ENCODE peak calls at places on chromosome 14, in eight cellular contexts. T is neural progenitor cell, L is fibroblast of lung, X is osteoblast, H is ovary, V is esophagus squamous epithelium, U is left lung, B is astrocyte. I is an unnamed sample.

GRCh38 chr14:30996892-30997659 is 28.4 kb upstream of the AP4S1 start:
- DNase-seq in T (peak; percentile 42), L (no peak), X (no peak), H (no peak), V (no peak), U (no peak), B (no peak), I (no peak)

GRCh38 chr14:68685419-68686211 is 107.3 kb downstream of the ZFP36L1 start:
- DNase-seq in T (no peak), L (peak; percentile 94), X (peak; percentile 77), H (no peak), V (peak; percentile 17), U (no peak), B (peak; percentile 92), I (peak; percentile 63)

GRCh38 chr14:29156096-29156495 is 389.5 kb downstream of the FOXG1 start:
- DNase-seq in T (no peak), L (no peak), X (no peak), H (no peak), V (no peak), U (no peak), B (no peak), I (no peak)

GRCh38 chr14:95496111-95496681 is 20.3 kb downstream of the SYNE3 start:
- DNase-seq in T (no peak), L (peak; percentile 45), X (peak; percentile 80), H (no peak), V (no peak), U (no peak), B (peak; percentile 31), I (peak; percentile 40)

GRCh38 chr14:23013056-23014054 is 3.4 kb upstream of the C14orf93 start:
- DNase-seq in T (no peak), L (no peak), X (no peak), H (no peak), V (no peak), U (no peak), B (no peak), I (no peak)

GRCh38 chr14:74985806-74986205 is 16.9 kb upstream of the EIF2B2 start:
- DNase-seq in T (no peak), L (no peak), X (no peak), H (no peak), V (no peak), U (no peak), B (no peak), I (no peak)

GRCh38 chr14:32010561-32011188 is 66.4 kb upstream of the ARHGAP5 start:
- DNase-seq in T (no peak), L (peak; percentile 74), X (no peak), H (no peak), V (no peak), U (no peak), B (peak; percentile 71), I (peak; percentile 82)

GRCh38 chr14:100165376-100165775 is 5.9 kb upstream of the DEGS2 start:
- DNase-seq in T (no peak), L (no peak), X (no peak), H (no peak), V (no peak), U (no peak), B (no peak), I (no peak)

GRCh38 chr14:23925523-23926075 is 28.0 kb upstream of the DHRS4 start:
- DNase-seq in T (no peak), L (no peak), X (no peak), H (no peak), V (no peak), U (no peak), B (no peak), I (no peak)

GRCh38 chr14:79420725-79421124 is 790.6 kb downstream of the DIO2 start:
- DNase-seq in T (no peak), L (no peak), X (no peak), H (no peak), V (no peak), U (no peak), B (no peak), I (no peak)

GRCh38 chr14:71764701-71765347 is 167.4 kb upstream of the RGS6 start:
- DNase-seq in T (peak; percentile 16), L (no peak), X (peak; percentile 72), H (no peak), V (no peak), U (no peak), B (no peak), I (no peak)

GRCh38 chr14:61385002-61385685 is 63.8 kb downstream of the PRKCH start:
- DNase-seq in T (no peak), L (peak; percentile 6), X (peak; percentile 44), H (no peak), V (no peak), U (no peak), B (no peak), I (no peak)

GRCh38 chr14:88962356-88962755 is 137.9 kb downstream of the TTC8 start:
- DNase-seq in T (no peak), L (no peak), X (no peak), H (no peak), V (no peak), U (no peak), B (no peak), I (no peak)

DNA sequence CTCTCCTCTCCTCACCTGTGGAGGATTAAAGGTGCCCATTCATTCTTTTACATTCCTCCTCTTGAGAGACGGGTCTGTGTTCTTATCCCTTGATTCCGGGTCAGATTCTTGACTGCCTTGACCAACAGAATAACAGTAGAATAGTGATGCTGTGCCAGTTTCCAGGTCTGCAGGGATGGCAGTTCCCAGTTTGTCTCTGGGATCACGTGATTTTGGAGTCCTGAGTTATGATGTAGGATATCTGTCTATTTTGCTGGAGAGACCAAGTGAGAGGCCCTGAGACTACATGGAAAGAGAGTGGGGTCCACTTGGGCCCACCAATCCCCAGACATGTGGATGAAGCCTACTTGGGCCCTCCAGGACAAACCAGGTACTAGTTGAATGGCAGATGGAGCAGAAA is 142.8 kb downstream of the TTC8 start:
- DNase-seq in T (no peak), L (no peak), X (no peak), H (no peak), V (no peak), U (no peak), B (no peak), I (no peak)
- TF ChIP-seq CTCF in T (no peak), L (no peak), X (no peak), H (no peak), V (no peak), U (no peak), B (no peak), I (no peak)

DNA sequence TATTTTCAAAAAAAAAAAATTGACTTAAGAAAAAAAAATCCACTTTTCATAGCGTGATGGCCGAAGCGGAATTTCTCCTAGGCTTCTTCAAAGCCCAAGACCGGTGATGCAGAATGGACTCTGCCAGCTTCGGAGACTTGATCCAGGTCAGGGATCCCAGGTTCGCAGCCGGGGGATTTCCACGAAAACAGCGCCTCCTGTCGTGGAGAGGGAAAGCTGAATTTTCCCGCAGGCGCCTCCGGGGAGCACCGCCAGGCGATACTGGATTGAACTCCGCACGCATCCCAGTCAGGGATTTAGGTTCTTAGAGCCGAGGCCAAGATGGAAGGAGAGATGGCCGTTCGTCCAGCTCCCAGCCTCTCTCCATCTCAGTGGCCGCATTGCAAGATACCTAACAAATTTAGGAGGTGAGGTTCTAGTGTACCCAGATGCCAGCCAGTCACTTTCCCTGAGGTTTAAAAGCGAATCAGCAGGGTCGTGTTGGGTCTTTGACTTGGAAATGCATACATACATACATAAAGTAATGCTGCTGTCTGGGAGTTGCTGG is 2.2 kb downstream of the TTC6 start:
- DNase-seq in T (peak; percentile 81), L (no peak), X (peak; percentile 68), H (no peak), V (no peak), U (peak; percentile 47), B (no peak), I (no peak)
- TF ChIP-seq CTCF in T (peak; percentile 68), L (peak; percentile 43), X (peak; percentile 21), H (no peak), V (peak; percentile 20), U (peak; percentile 32), B (peak; percentile 34), I (peak; percentile 73)

DNA sequence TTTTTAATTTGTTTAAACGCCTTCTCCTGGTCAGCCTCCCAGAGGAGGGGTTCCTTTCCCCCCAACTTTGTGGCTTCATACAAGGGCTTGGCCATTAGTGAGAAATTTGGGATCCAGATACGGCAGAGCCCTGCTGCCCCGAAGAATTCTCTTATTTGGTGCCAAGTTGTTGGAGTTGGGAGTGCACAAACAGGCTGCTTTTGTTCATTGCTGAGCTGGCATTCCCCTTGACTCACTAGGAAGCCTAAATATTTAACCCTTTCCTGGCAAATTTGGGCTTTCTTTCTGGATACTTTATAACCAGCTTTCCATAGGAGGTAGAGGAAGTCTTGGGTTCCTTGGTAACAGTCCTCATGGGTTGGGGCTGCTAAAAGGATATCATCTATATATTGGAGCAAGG is 10.3 kb upstream of the ADAM21 start:
- DNase-seq in T (no peak), L (no peak), X (no peak), H (no peak), V (no peak), U (no peak), B (no peak), I (no peak)
- TF ChIP-seq CTCF in T (no peak), L (no peak), X (no peak), H (no peak), V (no peak), U (no peak), B (no peak), I (no peak)

DNA sequence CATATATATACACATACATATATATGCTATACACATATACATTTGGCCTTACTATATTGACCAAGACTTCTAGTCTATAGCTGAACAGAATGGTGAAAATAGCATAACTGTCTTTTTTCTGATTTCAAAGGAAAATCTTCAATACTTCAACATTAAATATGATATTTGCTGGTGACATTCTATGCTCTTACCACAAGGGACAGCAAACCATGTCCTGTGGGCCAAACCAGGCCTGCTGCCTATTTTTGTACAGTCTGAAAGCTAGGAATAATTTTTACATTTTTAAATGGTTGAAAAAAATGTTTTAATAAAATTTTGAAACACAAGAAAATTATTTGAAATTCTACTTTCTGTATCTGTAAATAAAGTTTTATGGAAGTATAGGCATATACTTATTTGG is 63.6 kb downstream of the EML5 start:
- DNase-seq in T (no peak), L (no peak), X (peak; percentile 21), H (no peak), V (no peak), U (no peak), B (no peak), I (peak; percentile 12)
- TF ChIP-seq CTCF in T (peak; percentile 2), L (no peak), X (peak; percentile 39), H (no peak), V (no peak), U (no peak), B (peak; percentile 32), I (peak; percentile 72)

DNA sequence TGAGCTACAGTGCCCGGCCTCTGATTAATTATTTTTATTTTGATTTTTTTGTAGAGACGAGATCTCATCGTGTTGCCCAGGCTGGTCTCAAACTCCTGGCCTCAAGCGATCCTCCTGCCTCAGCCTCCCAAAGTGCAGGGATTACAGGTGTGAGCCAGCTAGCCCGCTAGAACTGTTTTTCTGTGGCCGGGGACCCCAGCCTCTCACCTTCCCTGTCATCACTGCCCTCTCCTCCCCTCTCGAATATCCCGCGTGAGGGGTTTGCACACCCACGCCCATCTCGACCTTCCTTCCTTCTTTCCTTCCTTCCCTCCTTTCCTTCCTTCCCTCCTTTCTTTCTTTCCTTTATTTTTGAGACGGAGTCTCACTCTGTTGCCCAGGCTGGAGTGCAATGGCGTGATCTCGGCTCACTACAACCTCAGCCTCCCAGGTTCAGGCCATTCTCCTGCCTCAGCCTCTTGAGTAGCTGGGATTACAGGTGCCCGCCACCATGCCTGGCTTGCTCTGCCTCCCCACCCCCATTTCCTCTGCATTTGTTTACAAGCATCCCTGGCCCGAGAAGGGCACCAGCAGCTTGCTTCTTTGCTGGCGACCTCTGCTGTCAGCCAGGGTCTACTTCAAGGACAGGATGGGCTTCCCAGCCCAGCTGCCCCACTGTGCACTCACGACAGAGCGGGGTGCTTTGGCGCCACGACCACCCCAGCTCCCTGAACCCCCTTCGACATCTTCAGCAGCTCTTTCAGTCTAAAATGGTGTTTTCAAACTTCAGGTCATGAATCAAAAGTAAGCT is 4.3 kb upstream of the TRAF3 start:
- DNase-seq in T (peak; percentile 45), L (no peak), X (peak; percentile 88), H (no peak), V (no peak), U (no peak), B (no peak), I (no peak)
- TF ChIP-seq CTCF in T (peak; percentile 40), L (no peak), X (no peak), H (no peak), V (no peak), U (no peak), B (no peak), I (peak; percentile 28)

I was measured in HFFc6.